ENCODE peak calls at places on chromosomes 12 and 14, in ten cellular contexts. U, Z, H, Y, E, C, D, G, M and Q are unnamed samples.

GRCh38 chr14:105537580-105538474 is 11.4 kb downstream of the TMEM121 start:
- DNase-seq in M (peak; percentile 67), Z (no peak), G (peak; percentile 62), E (peak; percentile 53), C (peak; percentile 54), Y (peak; percentile 62), D (no peak), U (peak; percentile 55), H (peak; percentile 56), Q (peak; percentile 61)

GRCh38 chr14:24167527-24168114 is 4.3 kb upstream of the REC8 start:
- DNase-seq in C (no peak), G (no peak), D (no peak), E (no peak), Z (no peak), M (no peak), Y (no peak), H (no peak), U (no peak), Q (no peak)

GRCh38 chr14:100031506-100032281 is 33.5 kb upstream of the EVL start:
- DNase-seq in D (no peak), Z (no peak), M (no peak), C (peak; percentile 28), U (peak; percentile 59), G (peak; percentile 24), H (no peak), Y (no peak), E (no peak), Q (no peak)

GRCh38 chr12:47782372-47782770 is 9.3 kb downstream of the SLC48A1 start:
- DNase-seq in E (no peak), Y (no peak), U (no peak), M (no peak), C (no peak), Z (peak; percentile 28), H (no peak), D (no peak), G (no peak), Q (no peak)

GRCh38 chr14:54058501-54058900 is 101.9 kb upstream of the BMP4 start:
- DNase-seq in G (no peak), M (no peak), H (no peak), E (no peak), Z (no peak), U (no peak), D (no peak), C (no peak), Y (no peak), Q (no peak)

GRCh38 chr12:56684745-56685369 is 3.2 kb downstream of the PTGES3 start:
- DNase-seq in C (no peak), G (no peak), H (no peak), Z (peak; percentile 35), Y (no peak), M (no peak), D (no peak), E (no peak), U (no peak), Q (no peak)

GRCh38 chr12:112468041-112468440 is 49.3 kb downstream of the PTPN11 start:
- DNase-seq in E (no peak), D (no peak), U (no peak), Y (no peak), M (no peak), C (no peak), G (no peak), H (no peak), Z (no peak), Q (no peak)

GRCh38 chr12:34398706-34399630 is 376.7 kb downstream of the ALG10 start:
- DNase-seq in C (peak; percentile 4), M (peak; percentile 2), Y (peak; percentile 0), G (peak; percentile 1), U (peak; percentile 32), H (no peak), D (no peak), E (peak; percentile 9), Z (peak; percentile 37), Q (no peak)

GRCh38 chr12:52810554-52810953 is 3.4 kb downstream of the KRT4 start:
- DNase-seq in G (no peak), C (no peak), H (no peak), E (no peak), M (no peak), Z (no peak), D (no peak), Y (no peak), U (no peak), Q (no peak)

GRCh38 chr12:114683709-114684097 is 272 bp downstream of the TBX3 start:
- DNase-seq in U (no peak), E (no peak), M (no peak), D (no peak), Z (no peak), H (no peak), C (no peak), G (no peak), Y (no peak), Q (no peak)
- H3K4me3 ChIP-seq in U (peak overlapping the region; percentile 60), E (peak overlapping the region; percentile 78), M (peak overlapping the region; percentile 81), D (peak overlapping the region; percentile 73), Z (peak overlapping the region; percentile 58), H (peak overlapping the region; percentile 42), C (peak overlapping the region; percentile 78), G (peak overlapping the region; percentile 56), Y (peak overlapping the region; percentile 27), Q (peak overlapping the region; percentile 17)

DNA sequence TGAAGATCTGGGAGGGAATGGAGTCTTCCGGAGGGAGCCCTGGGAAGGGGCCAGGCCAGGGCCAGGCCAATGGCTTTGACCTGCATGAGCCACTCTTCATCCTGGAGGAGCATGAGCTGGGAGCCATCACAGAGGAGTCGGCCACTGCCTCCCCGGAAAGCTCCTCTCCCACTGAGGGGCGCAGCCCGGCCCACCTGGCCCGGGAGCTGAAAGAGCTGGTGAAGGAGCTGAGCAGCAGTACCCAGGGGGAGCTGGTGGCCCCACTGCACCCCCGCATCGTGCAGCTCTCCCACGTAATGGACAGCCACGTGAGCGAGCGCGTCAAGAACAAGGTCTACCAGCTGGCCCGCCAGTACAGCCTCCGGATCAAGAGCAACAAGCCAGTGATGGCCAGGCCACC is 37.7 kb downstream of the PLEKHG3 start:
- DNase-seq in Z (no peak), E (no peak), M (no peak), D (no peak), C (no peak), Y (no peak), U (no peak), H (no peak), G (no peak), Q (no peak)
- H3K36me3 ChIP-seq in Z (no peaks in the 10 kb centered on the region), E (peaks cover 72% of the 10 kb centered on the region), M (no peaks in the 10 kb centered on the region), D (peaks cover 23% of the 10 kb centered on the region), C (peaks cover 24% of the 10 kb centered on the region), Y (no peaks in the 10 kb centered on the region), U (no peaks in the 10 kb centered on the region), H (peaks cover 74% of the 10 kb centered on the region), G (no peaks in the 10 kb centered on the region), Q (peaks cover 32% of the 10 kb centered on the region)

DNA sequence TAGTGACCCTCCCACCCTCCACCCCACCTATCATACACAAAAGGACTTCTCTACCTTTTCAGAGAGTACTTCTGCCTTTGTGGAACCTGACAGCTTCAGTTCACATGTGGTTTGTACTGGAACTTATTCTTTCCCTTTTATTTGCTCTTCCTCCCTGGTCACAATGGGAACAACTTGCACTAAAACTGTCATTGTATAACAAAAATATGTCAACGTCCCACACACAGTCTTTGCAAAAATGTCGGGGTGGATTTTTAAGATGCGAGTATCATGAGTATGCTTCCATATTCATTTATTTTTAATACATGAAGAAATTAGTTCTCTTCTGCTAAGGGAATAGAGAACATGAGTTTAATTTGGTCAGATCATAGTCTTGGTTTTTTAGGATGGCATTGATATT is 45.6 kb upstream of the NELL2 start:
- DNase-seq in D (no peak), Y (no peak), M (no peak), Z (no peak), H (no peak), C (no peak), U (no peak), E (no peak), G (no peak), Q (no peak)
- H3K4me3 ChIP-seq in D (no peak overlapping the region), Y (no peak overlapping the region), M (no peak overlapping the region), Z (no peak overlapping the region), H (no peak overlapping the region), C (no peak overlapping the region), U (no peak overlapping the region), E (no peak overlapping the region), G (no peak overlapping the region), Q (no peak overlapping the region)

GRCh38 chr12:46206471-46206870 is 62.4 kb downstream of the SLC38A1 start:
- DNase-seq in E (no peak), C (no peak), H (no peak), G (no peak), Z (no peak), Y (no peak), D (peak; percentile 44), M (no peak), U (no peak), Q (no peak)
- H3K36me3 ChIP-seq in E (peaks cover 21% of the 10 kb centered on the region), C (peaks cover 13% of the 10 kb centered on the region), H (peaks cover 69% of the 10 kb centered on the region), G (no peaks in the 10 kb centered on the region), Z (no peaks in the 10 kb centered on the region), Y (peaks cover 40% of the 10 kb centered on the region), D (peaks cover 27% of the 10 kb centered on the region), M (no peaks in the 10 kb centered on the region), U (no peaks in the 10 kb centered on the region), Q (peaks cover 57% of the 10 kb centered on the region)

GRCh38 chr12:5785601-5786000 is 159.5 kb downstream of the ANO2 start:
- DNase-seq in M (no peak), Y (no peak), H (no peak), U (no peak), G (no peak), Z (no peak), C (no peak), D (no peak), E (no peak), Q (no peak)

GRCh38 chr12:5780536-5780935 is 164.5 kb downstream of the ANO2 start:
- DNase-seq in G (no peak), M (no peak), Y (no peak), Z (no peak), U (no peak), E (no peak), H (no peak), C (no peak), D (no peak), Q (no peak)

GRCh38 chr12:5783274-5783920 is 161.7 kb downstream of the ANO2 start:
- DNase-seq in Z (no peak), U (no peak), D (no peak), Y (no peak), M (no peak), G (no peak), H (no peak), E (no peak), C (no peak), Q (no peak)

GRCh38 chr12:5787828-5788227 is 157.2 kb downstream of the ANO2 start:
- DNase-seq in Y (no peak), G (no peak), Z (no peak), E (no peak), H (no peak), U (no peak), C (no peak), D (no peak), M (no peak), Q (no peak)

DNA sequence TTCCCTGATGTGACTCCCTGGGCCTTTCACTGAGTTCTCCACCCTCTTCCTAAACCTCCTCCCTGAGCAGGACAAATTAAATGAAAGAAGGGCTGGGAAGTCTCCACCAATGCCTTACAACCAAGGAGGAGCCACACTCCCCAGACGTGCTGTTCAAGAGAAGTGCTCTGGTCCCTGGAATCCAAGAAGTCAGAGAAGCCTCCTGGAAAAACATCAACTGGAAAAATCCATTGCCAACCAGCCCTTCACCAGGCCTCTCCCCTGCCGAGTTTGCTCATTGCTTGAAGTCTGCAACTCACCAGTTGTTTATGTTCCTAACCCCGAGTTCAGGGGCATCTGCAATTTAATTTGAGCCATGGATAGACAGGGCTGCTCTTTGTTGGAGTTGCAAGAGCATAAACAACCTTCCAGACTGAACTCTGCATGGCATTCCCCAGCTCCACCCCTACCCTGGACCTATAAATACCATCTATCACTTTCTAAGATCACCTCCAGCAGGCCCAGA is 160.4 kb downstream of the ANO2 start:
- DNase-seq in E (no peak), G (no peak), D (no peak), Z (no peak), U (no peak), M (no peak), Y (no peak), H (no peak), C (no peak), Q (no peak)
- H3K4me3 ChIP-seq in E (no peak overlapping the region), G (no peak overlapping the region), D (no peak overlapping the region), Z (no peak overlapping the region), U (no peak overlapping the region), M (no peak overlapping the region), Y (no peak overlapping the region), H (no peak overlapping the region), C (no peak overlapping the region), Q (no peak overlapping the region)